ENCODE peak calls at places on chromosomes 3 and 15, in nine cellular contexts. One of them, this sample, is unnamed.

GRCh38 chr15:65862682-65863081 is 6.6 kb upstream of the RAB11A start:
- DNase-seq in T-helper 1 cell: peak
- DNase-seq in right cardiac atrium: no peak
- DNase-seq in SK-N-DZ: peak
- DNase-seq in activated CD8-positive, alpha-beta memory T cell treated with anti-CD3 and anti-CD28 coated beads for 1 hour: no peak
- DNase-seq in heart left ventricle: peak
- DNase-seq in activated gamma-delta T cell: no peak
- DNase-seq in T-cell: peak
- DNase-seq in NCI-H524: peak
- DNase-seq in this sample: peak

GRCh38 chr15:91974321-91974720 is 120.8 kb downstream of the SLCO3A1 start:
- DNase-seq in heart left ventricle: no peak
- DNase-seq in T-helper 1 cell: no peak
- DNase-seq in T-cell: no peak
- DNase-seq in activated CD8-positive, alpha-beta memory T cell treated with anti-CD3 and anti-CD28 coated beads for 1 hour: no peak
- DNase-seq in NCI-H524: no peak
- DNase-seq in SK-N-DZ: no peak
- DNase-seq in activated gamma-delta T cell: no peak
- DNase-seq in right cardiac atrium: no peak
- DNase-seq in this sample: no peak

GRCh38 chr15:101523560-101523940 is 34.0 kb upstream of the PCSK6 start:
- DNase-seq in T-helper 1 cell: no peak
- DNase-seq in activated CD8-positive, alpha-beta memory T cell treated with anti-CD3 and anti-CD28 coated beads for 1 hour: no peak
- DNase-seq in NCI-H524: no peak
- DNase-seq in SK-N-DZ: no peak
- DNase-seq in heart left ventricle: no peak
- DNase-seq in T-cell: no peak
- DNase-seq in right cardiac atrium: no peak
- DNase-seq in activated gamma-delta T cell: no peak
- DNase-seq in this sample: no peak

GRCh38 chr3:153783804-153784203 is 337.4 kb upstream of the ARHGEF26 start:
- DNase-seq in heart left ventricle: no peak
- DNase-seq in right cardiac atrium: no peak
- DNase-seq in activated CD8-positive, alpha-beta memory T cell treated with anti-CD3 and anti-CD28 coated beads for 1 hour: no peak
- DNase-seq in activated gamma-delta T cell: no peak
- DNase-seq in SK-N-DZ: no peak
- DNase-seq in T-helper 1 cell: no peak
- DNase-seq in NCI-H524: no peak
- DNase-seq in T-cell: no peak
- DNase-seq in this sample: no peak

GRCh38 chr3:2024713-2025112 is 74.0 kb upstream of the CNTN4 start:
- DNase-seq in T-helper 1 cell: no peak
- DNase-seq in NCI-H524: no peak
- DNase-seq in activated gamma-delta T cell: no peak
- DNase-seq in heart left ventricle: no peak
- DNase-seq in SK-N-DZ: no peak
- DNase-seq in right cardiac atrium: no peak
- DNase-seq in T-cell: no peak
- DNase-seq in activated CD8-positive, alpha-beta memory T cell treated with anti-CD3 and anti-CD28 coated beads for 1 hour: no peak
- DNase-seq in this sample: no peak

GRCh38 chr15:89575656-89576416 is 567 bp downstream of the TICRR start:
- DNase-seq in right cardiac atrium: peak
- DNase-seq in T-cell: no peak
- DNase-seq in heart left ventricle: no peak
- DNase-seq in activated CD8-positive, alpha-beta memory T cell treated with anti-CD3 and anti-CD28 coated beads for 1 hour: no peak
- DNase-seq in T-helper 1 cell: peak
- DNase-seq in SK-N-DZ: peak
- DNase-seq in activated gamma-delta T cell: peak
- DNase-seq in NCI-H524: no peak
- DNase-seq in this sample: no peak

GRCh38 chr3:45730409-45731154 is 41.4 kb downstream of the SACM1L start:
- DNase-seq in T-cell: no peak
- DNase-seq in NCI-H524: no peak
- DNase-seq in SK-N-DZ: no peak
- DNase-seq in right cardiac atrium: no peak
- DNase-seq in activated CD8-positive, alpha-beta memory T cell treated with anti-CD3 and anti-CD28 coated beads for 1 hour: no peak
- DNase-seq in activated gamma-delta T cell: no peak
- DNase-seq in T-helper 1 cell: no peak
- DNase-seq in heart left ventricle: no peak
- DNase-seq in this sample: no peak

GRCh38 chr3:8822141-8822540 is 52.7 kb upstream of the OXTR start:
- DNase-seq in activated CD8-positive, alpha-beta memory T cell treated with anti-CD3 and anti-CD28 coated beads for 1 hour: no peak
- DNase-seq in heart left ventricle: no peak
- DNase-seq in NCI-H524: no peak
- DNase-seq in activated gamma-delta T cell: no peak
- DNase-seq in SK-N-DZ: no peak
- DNase-seq in T-helper 1 cell: no peak
- DNase-seq in right cardiac atrium: no peak
- DNase-seq in T-cell: no peak
- DNase-seq in this sample: no peak

GRCh38 chr15:77552066-77552465 is 80.6 kb downstream of the LINGO1 start:
- DNase-seq in activated gamma-delta T cell: no peak
- DNase-seq in SK-N-DZ: no peak
- DNase-seq in heart left ventricle: no peak
- DNase-seq in NCI-H524: no peak
- DNase-seq in T-cell: no peak
- DNase-seq in T-helper 1 cell: no peak
- DNase-seq in right cardiac atrium: peak
- DNase-seq in activated CD8-positive, alpha-beta memory T cell treated with anti-CD3 and anti-CD28 coated beads for 1 hour: no peak
- DNase-seq in this sample: no peak

GRCh38 chr3:123361019-123361418 is 87.9 kb downstream of the ADCY5 start:
- DNase-seq in activated CD8-positive, alpha-beta memory T cell treated with anti-CD3 and anti-CD28 coated beads for 1 hour: no peak
- DNase-seq in T-helper 1 cell: no peak
- DNase-seq in heart left ventricle: no peak
- DNase-seq in NCI-H524: no peak
- DNase-seq in T-cell: no peak
- DNase-seq in SK-N-DZ: no peak
- DNase-seq in activated gamma-delta T cell: no peak
- DNase-seq in right cardiac atrium: no peak
- DNase-seq in this sample: no peak

GRCh38 chr3:175404026-175404425 is 544.9 kb downstream of the NAALADL2 start:
- DNase-seq in right cardiac atrium: no peak
- DNase-seq in T-helper 1 cell: no peak
- DNase-seq in heart left ventricle: no peak
- DNase-seq in T-cell: no peak
- DNase-seq in SK-N-DZ: no peak
- DNase-seq in activated gamma-delta T cell: no peak
- DNase-seq in activated CD8-positive, alpha-beta memory T cell treated with anti-CD3 and anti-CD28 coated beads for 1 hour: no peak
- DNase-seq in NCI-H524: no peak
- DNase-seq in this sample: no peak

GRCh38 chr3:105715372-105715771 is 153.4 kb downstream of the CBLB start:
- DNase-seq in T-helper 1 cell: peak
- DNase-seq in NCI-H524: no peak
- DNase-seq in heart left ventricle: no peak
- DNase-seq in T-cell: no peak
- DNase-seq in right cardiac atrium: no peak
- DNase-seq in activated gamma-delta T cell: no peak
- DNase-seq in SK-N-DZ: no peak
- DNase-seq in activated CD8-positive, alpha-beta memory T cell treated with anti-CD3 and anti-CD28 coated beads for 1 hour: no peak
- DNase-seq in this sample: no peak

GRCh38 chr3:32947466-32948238 is 3.8 kb upstream of the CCR4 start:
- DNase-seq in right cardiac atrium: peak
- DNase-seq in NCI-H524: peak
- DNase-seq in T-helper 1 cell: peak
- DNase-seq in activated CD8-positive, alpha-beta memory T cell treated with anti-CD3 and anti-CD28 coated beads for 1 hour: peak
- DNase-seq in activated gamma-delta T cell: no peak
- DNase-seq in heart left ventricle: peak
- DNase-seq in SK-N-DZ: peak
- DNase-seq in T-cell: peak
- DNase-seq in this sample: peak

GRCh38 chr3:57919987-57920386 is 88.2 kb upstream of the FLNB start:
- DNase-seq in NCI-H524: no peak
- DNase-seq in T-helper 1 cell: no peak
- DNase-seq in SK-N-DZ: no peak
- DNase-seq in heart left ventricle: no peak
- DNase-seq in activated CD8-positive, alpha-beta memory T cell treated with anti-CD3 and anti-CD28 coated beads for 1 hour: no peak
- DNase-seq in right cardiac atrium: no peak
- DNase-seq in activated gamma-delta T cell: no peak
- DNase-seq in T-cell: no peak
- DNase-seq in this sample: no peak

GRCh38 chr15:36933239-36933990 is 166.9 kb downstream of the MEIS2 start:
- DNase-seq in NCI-H524: no peak
- DNase-seq in T-cell: no peak
- DNase-seq in right cardiac atrium: no peak
- DNase-seq in activated CD8-positive, alpha-beta memory T cell treated with anti-CD3 and anti-CD28 coated beads for 1 hour: no peak
- DNase-seq in activated gamma-delta T cell: no peak
- DNase-seq in T-helper 1 cell: no peak
- DNase-seq in heart left ventricle: no peak
- DNase-seq in SK-N-DZ: no peak
- DNase-seq in this sample: no peak

GRCh38 chr3:24640330-24640877 is 145.8 kb upstream of the THRB start:
- DNase-seq in T-cell: no peak
- DNase-seq in NCI-H524: no peak
- DNase-seq in T-helper 1 cell: no peak
- DNase-seq in right cardiac atrium: no peak
- DNase-seq in SK-N-DZ: no peak
- DNase-seq in activated CD8-positive, alpha-beta memory T cell treated with anti-CD3 and anti-CD28 coated beads for 1 hour: no peak
- DNase-seq in heart left ventricle: no peak
- DNase-seq in activated gamma-delta T cell: no peak
- DNase-seq in this sample: no peak

GRCh38 chr3:151859905-151860304 is 13.5 kb upstream of the SUCNR1 start:
- DNase-seq in SK-N-DZ: no peak
- DNase-seq in heart left ventricle: no peak
- DNase-seq in activated CD8-positive, alpha-beta memory T cell treated with anti-CD3 and anti-CD28 coated beads for 1 hour: no peak
- DNase-seq in activated gamma-delta T cell: no peak
- DNase-seq in T-helper 1 cell: no peak
- DNase-seq in right cardiac atrium: no peak
- DNase-seq in T-cell: no peak
- DNase-seq in NCI-H524: no peak
- DNase-seq in this sample: no peak

GRCh38 chr3:108391917-108392585 is 95.7 kb downstream of the HHLA2 start:
- DNase-seq in T-helper 1 cell: no peak
- DNase-seq in heart left ventricle: no peak
- DNase-seq in NCI-H524: no peak
- DNase-seq in SK-N-DZ: no peak
- DNase-seq in activated CD8-positive, alpha-beta memory T cell treated with anti-CD3 and anti-CD28 coated beads for 1 hour: no peak
- DNase-seq in T-cell: no peak
- DNase-seq in activated gamma-delta T cell: no peak
- DNase-seq in right cardiac atrium: no peak
- DNase-seq in this sample: no peak

GRCh38 chr3:194269610-194270145 is 81.5 kb downstream of the CPN2 start:
- DNase-seq in heart left ventricle: peak
- DNase-seq in NCI-H524: no peak
- DNase-seq in T-helper 1 cell: no peak
- DNase-seq in activated gamma-delta T cell: no peak
- DNase-seq in right cardiac atrium: peak
- DNase-seq in activated CD8-positive, alpha-beta memory T cell treated with anti-CD3 and anti-CD28 coated beads for 1 hour: no peak
- DNase-seq in T-cell: no peak
- DNase-seq in SK-N-DZ: no peak
- DNase-seq in this sample: no peak

GRCh38 chr3:5144316-5144994 is 22.4 kb downstream of the ARL8B start:
- DNase-seq in heart left ventricle: no peak
- DNase-seq in activated gamma-delta T cell: no peak
- DNase-seq in NCI-H524: no peak
- DNase-seq in T-cell: no peak
- DNase-seq in T-helper 1 cell: no peak
- DNase-seq in activated CD8-positive, alpha-beta memory T cell treated with anti-CD3 and anti-CD28 coated beads for 1 hour: no peak
- DNase-seq in SK-N-DZ: no peak
- DNase-seq in right cardiac atrium: no peak
- DNase-seq in this sample: no peak

GRCh38 chr15:65006876-65007275 is 17.2 kb upstream of the SPG21 start:
- DNase-seq in activated CD8-positive, alpha-beta memory T cell treated with anti-CD3 and anti-CD28 coated beads for 1 hour: no peak
- DNase-seq in T-helper 1 cell: no peak
- DNase-seq in T-cell: no peak
- DNase-seq in heart left ventricle: no peak
- DNase-seq in SK-N-DZ: no peak
- DNase-seq in right cardiac atrium: no peak
- DNase-seq in activated gamma-delta T cell: no peak
- DNase-seq in NCI-H524: no peak
- DNase-seq in this sample: no peak

GRCh38 chr15:81330351-81331085 is 6.6 kb upstream of the STARD5 start:
- DNase-seq in heart left ventricle: no peak
- DNase-seq in activated gamma-delta T cell: no peak
- DNase-seq in SK-N-DZ: no peak
- DNase-seq in activated CD8-positive, alpha-beta memory T cell treated with anti-CD3 and anti-CD28 coated beads for 1 hour: no peak
- DNase-seq in T-helper 1 cell: no peak
- DNase-seq in right cardiac atrium: no peak
- DNase-seq in NCI-H524: no peak
- DNase-seq in T-cell: no peak
- DNase-seq in this sample: no peak

GRCh38 chr3:34387831-34388564 is 589.6 kb downstream of the PDCD6IP start:
- DNase-seq in NCI-H524: peak
- DNase-seq in activated CD8-positive, alpha-beta memory T cell treated with anti-CD3 and anti-CD28 coated beads for 1 hour: no peak
- DNase-seq in T-helper 1 cell: no peak
- DNase-seq in SK-N-DZ: no peak
- DNase-seq in heart left ventricle: no peak
- DNase-seq in right cardiac atrium: no peak
- DNase-seq in activated gamma-delta T cell: no peak
- DNase-seq in T-cell: no peak
- DNase-seq in this sample: no peak

GRCh38 chr3:155424041-155424605 is 130.6 kb upstream of the STRIT1 start:
- DNase-seq in T-cell: no peak
- DNase-seq in right cardiac atrium: no peak
- DNase-seq in SK-N-DZ: no peak
- DNase-seq in activated CD8-positive, alpha-beta memory T cell treated with anti-CD3 and anti-CD28 coated beads for 1 hour: no peak
- DNase-seq in heart left ventricle: no peak
- DNase-seq in T-helper 1 cell: no peak
- DNase-seq in NCI-H524: no peak
- DNase-seq in activated gamma-delta T cell: no peak
- DNase-seq in this sample: no peak

GRCh38 chr15:32823750-32824149 is 105.9 kb downstream of the GREM1 start:
- DNase-seq in NCI-H524: no peak
- DNase-seq in SK-N-DZ: no peak
- DNase-seq in T-helper 1 cell: no peak
- DNase-seq in activated gamma-delta T cell: no peak
- DNase-seq in T-cell: no peak
- DNase-seq in heart left ventricle: no peak
- DNase-seq in activated CD8-positive, alpha-beta memory T cell treated with anti-CD3 and anti-CD28 coated beads for 1 hour: no peak
- DNase-seq in right cardiac atrium: no peak
- DNase-seq in this sample: no peak

GRCh38 chr15:72034859-72035650 is 82.9 kb downstream of the MYO9A start:
- DNase-seq in T-cell: no peak
- DNase-seq in activated CD8-positive, alpha-beta memory T cell treated with anti-CD3 and anti-CD28 coated beads for 1 hour: no peak
- DNase-seq in SK-N-DZ: no peak
- DNase-seq in T-helper 1 cell: no peak
- DNase-seq in NCI-H524: no peak
- DNase-seq in right cardiac atrium: no peak
- DNase-seq in activated gamma-delta T cell: no peak
- DNase-seq in heart left ventricle: no peak
- DNase-seq in this sample: no peak

GRCh38 chr3:123453675-123454074 is 4.8 kb upstream of the ADCY5 start:
- DNase-seq in SK-N-DZ: no peak
- DNase-seq in T-cell: no peak
- DNase-seq in T-helper 1 cell: no peak
- DNase-seq in NCI-H524: no peak
- DNase-seq in activated gamma-delta T cell: no peak
- DNase-seq in right cardiac atrium: no peak
- DNase-seq in activated CD8-positive, alpha-beta memory T cell treated with anti-CD3 and anti-CD28 coated beads for 1 hour: no peak
- DNase-seq in heart left ventricle: no peak
- DNase-seq in this sample: no peak

GRCh38 chr3:32972482-32973146 is 21.2 kb downstream of the CCR4 start:
- DNase-seq in activated CD8-positive, alpha-beta memory T cell treated with anti-CD3 and anti-CD28 coated beads for 1 hour: no peak
- DNase-seq in SK-N-DZ: peak
- DNase-seq in right cardiac atrium: no peak
- DNase-seq in NCI-H524: no peak
- DNase-seq in T-cell: no peak
- DNase-seq in activated gamma-delta T cell: no peak
- DNase-seq in heart left ventricle: no peak
- DNase-seq in T-helper 1 cell: no peak
- DNase-seq in this sample: no peak

GRCh38 chr3:191792580-191792979 is 331.6 kb downstream of the PYDC2 start:
- DNase-seq in activated CD8-positive, alpha-beta memory T cell treated with anti-CD3 and anti-CD28 coated beads for 1 hour: no peak
- DNase-seq in NCI-H524: no peak
- DNase-seq in heart left ventricle: no peak
- DNase-seq in SK-N-DZ: no peak
- DNase-seq in activated gamma-delta T cell: no peak
- DNase-seq in right cardiac atrium: no peak
- DNase-seq in T-helper 1 cell: no peak
- DNase-seq in T-cell: no peak
- DNase-seq in this sample: no peak

GRCh38 chr3:151003024-151003771 is 30.7 kb upstream of the CLRN1 start:
- DNase-seq in NCI-H524: no peak
- DNase-seq in activated CD8-positive, alpha-beta memory T cell treated with anti-CD3 and anti-CD28 coated beads for 1 hour: no peak
- DNase-seq in T-cell: no peak
- DNase-seq in T-helper 1 cell: no peak
- DNase-seq in activated gamma-delta T cell: no peak
- DNase-seq in SK-N-DZ: no peak
- DNase-seq in heart left ventricle: no peak
- DNase-seq in right cardiac atrium: no peak
- DNase-seq in this sample: no peak

GRCh38 chr15:90004671-90005070 is 3.5 kb downstream of the ZNF710 start:
- DNase-seq in T-cell: no peak
- DNase-seq in activated CD8-positive, alpha-beta memory T cell treated with anti-CD3 and anti-CD28 coated beads for 1 hour: no peak
- DNase-seq in right cardiac atrium: peak
- DNase-seq in heart left ventricle: peak
- DNase-seq in activated gamma-delta T cell: no peak
- DNase-seq in T-helper 1 cell: no peak
- DNase-seq in NCI-H524: no peak
- DNase-seq in SK-N-DZ: no peak
- DNase-seq in this sample: no peak

This sample was measured in activated effector memory CD4-positive, alpha-beta T cell treated with Interleukin-2 at 50 U/mL for 16 hours.